ENCODE peak calls at places on chromosomes 4 and X, in six cellular contexts. J is PC-3; D is BE2C; H is kidney; I is aorta; P is CD4-positive, alpha-beta T cell. G is an unnamed sample.

GRCh38 chr4:37535872-37536271 is 150.3 kb downstream of the RELL1 start:
- DNase-seq in P (no peak), H (no peak), J (peak; percentile 75), I (no peak), D (no peak), G (no peak)

GRCh38 chr4:185625503-185625902 is 90.2 kb upstream of the PDLIM3 start:
- DNase-seq in I (no peak), D (no peak), J (no peak), P (no peak), H (no peak), G (no peak)

GRCh38 chr4:68373513-68373912 is 23.6 kb upstream of the YTHDC1 start:
- DNase-seq in D (peak; percentile 81), P (peak; percentile 51), H (peak; percentile 87), I (peak; percentile 91), J (no peak), G (peak; percentile 90)

GRCh38 chr4:26860922-26861433 is 337 bp downstream of the STIM2 start:
- DNase-seq in J (peak; percentile 19), H (peak; percentile 89), P (peak; percentile 42), D (peak; percentile 73), I (peak; percentile 85), G (peak; percentile 79)

GRCh38 chr4:153261431-153261830 is 57.2 kb downstream of the TRIM2 start:
- DNase-seq in I (no peak), P (no peak), H (no peak), J (no peak), D (no peak), G (no peak)

GRCh38 chr4:150867148-150867547 is 147.9 kb downstream of the LRBA start:
- DNase-seq in I (no peak), J (peak; percentile 88), H (no peak), D (peak; percentile 57), P (no peak), G (no peak)

GRCh38 chrX:67614006-67614405 is 70.2 kb downstream of the AR start:
- DNase-seq in D (no peak), I (no peak), P (no peak), J (no peak), H (no peak), G (no peak)

GRCh38 chr4:1684756-1685603 is 867 bp upstream of the FAM53A start:
- DNase-seq in D (no peak), J (no peak), P (no peak), H (peak; percentile 83), I (no peak), G (no peak)

GRCh38 chrX:20729421-20729820 is 462.7 kb upstream of the RPS6KA3 start:
- DNase-seq in D (no peak), P (no peak), H (no peak), I (no peak), J (peak; percentile 77), G (no peak)

GRCh38 chr4:110867251-110867960 is 244.5 kb upstream of the PITX2 start:
- DNase-seq in P (no peak), D (no peak), H (no peak), I (no peak), J (no peak), G (no peak)

GRCh38 chr4:109701566-109702399 is 1.5 kb downstream of the CASP6 start:
- DNase-seq in H (no peak), I (no peak), D (no peak), P (no peak), J (peak; percentile 21), G (no peak)

GRCh38 chr4:148245015-148245414 is 197.2 kb downstream of the NR3C2 start:
- DNase-seq in J (no peak), H (no peak), D (no peak), I (no peak), P (no peak), G (no peak)

GRCh38 chrX:153726286-153727107 is 1.8 kb downstream of the ABCD1 start:
- DNase-seq in H (peak; percentile 89), J (peak; percentile 31), P (peak; percentile 19), I (peak; percentile 83), D (peak; percentile 85), G (peak; percentile 82)

GRCh38 chr4:104749062-104749461 is 254.4 kb upstream of the CXXC4 start:
- DNase-seq in I (no peak), J (peak; percentile 47), H (no peak), P (no peak), D (no peak), G (no peak)

GRCh38 chr4:98332017-98332416 is 70.8 kb downstream of the RAP1GDS1 start:
- DNase-seq in P (no peak), I (no peak), J (no peak), D (no peak), H (no peak), G (no peak)
- H3K9me3 ChIP-seq in P (peaks cover 21% of the 10 kb centered on the region), I (no peaks in the 10 kb centered on the region), J (no peaks in the 10 kb centered on the region), D (no peaks in the 10 kb centered on the region), H (no peaks in the 10 kb centered on the region), G (peaks cover 6% of the 10 kb centered on the region)

GRCh38 chrX:21764043-21764442 is 6.1 kb upstream of the SMPX start:
- DNase-seq in J (peak; percentile 79), H (no peak), D (no peak), P (no peak), I (no peak), G (no peak)

GRCh38 chrX:21770631-21771321 is 12.9 kb upstream of the SMPX start:
- DNase-seq in P (no peak), H (no peak), D (peak; percentile 51), J (peak; percentile 55), I (no peak), G (no peak)

GRCh38 chrX:21766101-21766500 is 8.2 kb upstream of the SMPX start:
- DNase-seq in J (peak; percentile 32), P (no peak), H (no peak), D (no peak), I (no peak), G (no peak)
- H3K9me3 ChIP-seq in J (no peaks in the 10 kb centered on the region), P (no peaks in the 10 kb centered on the region), H (no peaks in the 10 kb centered on the region), D (no peaks in the 10 kb centered on the region), I (no peaks in the 10 kb centered on the region), G (no peaks in the 10 kb centered on the region)

GRCh38 chr4:3851211-3851610 is 85.0 kb downstream of the ADRA2C start:
- DNase-seq in P (no peak), J (no peak), D (no peak), I (no peak), H (no peak), G (no peak)

GRCh38 chr4:3851881-3852280 is 85.7 kb downstream of the ADRA2C start:
- DNase-seq in I (no peak), H (no peak), D (peak; percentile 52), P (no peak), J (no peak), G (no peak)

GRCh38 chr4:3849140-3849539 is 83.0 kb downstream of the ADRA2C start:
- DNase-seq in H (no peak), I (no peak), J (no peak), P (no peak), D (no peak), G (no peak)

GRCh38 chr4:3848323-3848722 is 82.1 kb downstream of the ADRA2C start:
- DNase-seq in P (no peak), J (no peak), D (no peak), H (no peak), I (no peak), G (no peak)

DNA sequence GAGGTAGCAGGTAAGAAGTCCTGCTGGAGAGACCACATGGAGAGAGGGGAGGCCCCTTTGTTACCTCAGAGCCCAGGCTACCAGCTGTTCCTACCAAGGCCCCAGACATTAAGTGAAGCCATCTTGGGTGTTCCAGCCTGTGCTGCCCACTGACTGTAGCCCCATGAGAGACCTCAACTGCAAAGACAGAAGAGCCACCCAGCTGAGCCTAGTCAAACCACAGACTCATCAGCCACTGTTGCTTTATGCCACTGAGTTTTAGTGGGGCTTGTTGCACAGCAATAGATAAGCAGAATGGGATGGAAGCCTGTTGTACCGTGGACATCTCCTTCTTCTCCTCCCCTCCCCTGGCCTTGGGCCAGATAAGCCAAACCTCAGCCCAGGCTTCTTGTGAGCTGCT is 83.9 kb downstream of the ADRA2C start:
- DNase-seq in D (no peak), H (no peak), P (no peak), I (no peak), J (no peak), G (no peak)
- H3K9me3 ChIP-seq in D (no peaks in the 10 kb centered on the region), H (no peaks in the 10 kb centered on the region), P (no peaks in the 10 kb centered on the region), I (peaks cover 6% of the 10 kb centered on the region), J (no peaks in the 10 kb centered on the region), G (peaks cover 8% of the 10 kb centered on the region)

DNA sequence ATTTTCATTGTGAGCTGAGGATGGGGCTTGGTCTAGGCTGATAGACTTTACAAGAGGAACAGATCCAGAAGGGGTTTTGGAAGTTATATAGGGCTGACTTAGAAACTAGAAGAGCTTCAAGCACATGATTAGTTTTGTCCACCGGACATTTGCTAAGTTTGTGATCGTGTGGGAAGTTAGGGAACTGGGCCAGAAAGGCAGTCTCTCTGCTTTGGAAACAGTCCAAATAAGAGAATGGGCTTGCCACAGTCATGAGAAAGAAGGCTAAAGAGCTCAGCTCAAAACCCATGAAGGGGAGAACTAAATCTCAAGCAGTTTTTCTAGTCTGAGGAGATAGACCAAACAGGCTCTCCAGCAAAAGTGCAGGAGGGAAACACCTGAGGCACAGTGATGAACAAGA is 67.8 kb downstream of the ZNF674 start:
- DNase-seq in H (no peak), D (no peak), P (no peak), I (no peak), J (no peak), G (no peak)
- H3K9me3 ChIP-seq in H (no peaks in the 10 kb centered on the region), D (no peaks in the 10 kb centered on the region), P (no peaks in the 10 kb centered on the region), I (no peaks in the 10 kb centered on the region), J (no peaks in the 10 kb centered on the region), G (no peaks in the 10 kb centered on the region)

GRCh38 chr4:91936301-91936700 is 367.5 kb upstream of the GRID2 start:
- DNase-seq in J (no peak), I (no peak), P (no peak), D (no peak), H (no peak), G (no peak)

DNA sequence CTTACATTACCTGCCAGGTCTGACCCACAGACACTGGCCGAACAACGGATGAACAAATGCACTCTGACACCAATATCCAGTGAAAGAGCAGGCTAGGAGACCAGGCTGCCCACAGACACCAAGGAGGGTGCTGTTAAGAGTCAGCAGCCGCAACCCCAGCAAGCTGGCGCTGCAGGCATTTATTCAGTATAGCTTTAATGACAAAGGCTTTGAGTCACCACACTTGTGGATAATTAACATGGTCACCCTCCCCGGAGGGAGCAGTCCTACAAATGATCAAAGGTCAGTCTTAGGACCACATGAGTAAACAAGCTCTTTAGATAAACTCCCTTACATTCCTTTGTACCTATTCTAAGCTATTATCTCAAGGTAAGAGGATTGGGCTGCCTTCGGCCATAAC is 368.5 kb upstream of the GRID2 start:
- DNase-seq in H (no peak), D (no peak), P (no peak), J (no peak), I (no peak), G (no peak)
- H3K9me3 ChIP-seq in H (peaks cover 3% of the 10 kb centered on the region), D (no peaks in the 10 kb centered on the region), P (no peaks in the 10 kb centered on the region), J (no peaks in the 10 kb centered on the region), I (no peaks in the 10 kb centered on the region), G (no peaks in the 10 kb centered on the region)

DNA sequence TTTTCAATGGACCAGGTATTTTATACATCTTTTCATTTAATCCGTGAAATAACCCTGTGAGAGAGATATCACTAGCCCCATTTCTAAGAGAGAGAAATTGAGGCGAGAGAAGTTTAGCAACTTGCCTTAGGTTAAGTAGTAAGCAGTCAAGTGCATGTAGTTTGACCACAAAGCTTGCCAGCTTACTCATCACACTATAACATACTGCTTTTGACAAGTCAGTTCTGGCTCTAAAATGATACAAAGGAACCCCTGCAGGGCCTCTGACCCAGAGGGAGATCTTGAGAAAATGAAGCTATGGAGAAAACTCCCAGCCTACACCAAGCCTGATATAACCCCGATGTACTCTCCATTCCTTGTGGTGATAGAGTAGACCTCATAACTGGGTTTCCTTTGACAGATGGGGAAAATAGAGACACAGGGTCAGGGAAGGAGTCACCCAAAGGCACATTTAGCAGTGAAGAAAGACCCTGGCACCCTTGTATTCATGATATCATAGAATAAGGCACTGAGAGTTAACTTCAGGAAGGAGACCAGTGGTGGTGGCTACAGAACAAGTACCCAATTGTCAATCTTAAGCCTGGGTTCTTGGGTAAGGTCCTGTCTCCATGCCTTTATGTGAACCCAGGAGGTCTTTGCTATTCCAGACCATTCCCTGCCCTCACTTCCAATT is 60.2 kb upstream of the MSN start:
- DNase-seq in D (no peak), P (no peak), J (peak; percentile 42), H (no peak), I (no peak), G (no peak)
- H3K9me3 ChIP-seq in D (no peaks in the 10 kb centered on the region), P (no peaks in the 10 kb centered on the region), J (no peaks in the 10 kb centered on the region), H (no peaks in the 10 kb centered on the region), I (no peaks in the 10 kb centered on the region), G (no peaks in the 10 kb centered on the region)